ENCODE peak calls at places on chromosomes 1 and 21, in ten cellular contexts. V, G, A, B, I, D, E, S, J and L are unnamed samples.

GRCh38 chr1:3319874-3320245 is 134.6 kb upstream of the ARHGEF16 start:
- DNase-seq in V (no peak), G (peak), A (peak), B (no peak), I (peak), D (peak), E (peak), S (peak), J (no peak), L (peak)

GRCh38 chr21:45014747-45015468 is 59.5 kb upstream of the ADARB1 start:
- DNase-seq in V (no peak), G (no peak), A (no peak), B (peak), I (no peak), D (no peak), E (no peak), S (no peak), J (no peak), L (no peak)

GRCh38 chr1:1106510-1107221 is 9.2 kb downstream of the C1orf159 start:
- DNase-seq in V (no peak), G (no peak), A (no peak), B (peak), I (no peak), D (no peak), E (no peak), S (no peak), J (no peak), L (no peak)

GRCh38 chr1:85504417-85504816 is 39.5 kb upstream of the DDAH1 start:
- DNase-seq in V (no peak), G (no peak), A (no peak), B (no peak), I (no peak), D (no peak), E (no peak), S (no peak), J (no peak), L (no peak)

GRCh38 chr1:44820945-44821715 is 12.8 kb downstream of the BTBD19 start:
- DNase-seq in V (peak), G (no peak), A (no peak), B (peak), I (no peak), D (no peak), E (no peak), S (no peak), J (no peak), L (no peak)

GRCh38 chr1:18155881-18156385 is 48.3 kb downstream of the IGSF21 start:
- DNase-seq in V (no peak), G (no peak), A (no peak), B (peak), I (no peak), D (no peak), E (no peak), S (no peak), J (no peak), L (no peak)

GRCh38 chr1:20183876-20184275 is 2.0 kb upstream of the UBXN10 start:
- DNase-seq in V (no peak), G (no peak), A (no peak), B (no peak), I (no peak), D (no peak), E (no peak), S (no peak), J (no peak), L (no peak)

GRCh38 chr1:34906756-34907155 is 22.7 kb downstream of the DLGAP3 start:
- DNase-seq in V (no peak), G (no peak), A (no peak), B (no peak), I (no peak), D (no peak), E (no peak), S (no peak), J (no peak), L (no peak)

GRCh38 chr1:28172690-28173150 is 3.8 kb downstream of the PTAFR start:
- DNase-seq in V (no peak), G (no peak), A (peak), B (peak), I (no peak), D (peak), E (peak), S (no peak), J (no peak), L (no peak)

GRCh38 chr1:44784094-44785026 is 3.6 kb downstream of the BEST4 start:
- DNase-seq in V (peak), G (peak), A (no peak), B (no peak), I (no peak), D (peak), E (no peak), S (no peak), J (no peak), L (no peak)

GRCh38 chr1:54971317-54971791 is 9.1 kb upstream of the TMEM61 start:
- DNase-seq in V (no peak), G (peak), A (no peak), B (no peak), I (no peak), D (no peak), E (peak), S (peak), J (no peak), L (peak)

GRCh38 chr1:220123889-220124288 is 30.0 kb downstream of the IARS2 start:
- DNase-seq in V (no peak), G (no peak), A (no peak), B (no peak), I (no peak), D (peak), E (no peak), S (peak), J (no peak), L (no peak)

GRCh38 chr21:36202721-36203602 is 46.3 kb downstream of the DOP1B start:
- DNase-seq in V (no peak), G (no peak), A (no peak), B (no peak), I (no peak), D (no peak), E (no peak), S (no peak), J (no peak), L (no peak)

GRCh38 chr1:42739753-42740700 is at the start of gene CLDN19:
- DNase-seq in V (no peak), G (no peak), A (no peak), B (no peak), I (no peak), D (no peak), E (no peak), S (no peak), J (no peak), L (no peak)

GRCh38 chr1:170790175-170790574 is 126.2 kb downstream of the PRRX1 start:
- DNase-seq in V (no peak), G (no peak), A (no peak), B (no peak), I (no peak), D (no peak), E (no peak), S (no peak), J (no peak), L (no peak)

GRCh38 chr21:31917108-31917507 is 44.3 kb downstream of the HUNK start:
- DNase-seq in V (no peak), G (no peak), A (no peak), B (no peak), I (no peak), D (no peak), E (no peak), S (no peak), J (no peak), L (no peak)

GRCh38 chr1:44628962-44629756 is 45.1 kb downstream of the TMEM53 start:
- DNase-seq in V (no peak), G (peak), A (peak), B (no peak), I (peak), D (no peak), E (no peak), S (no peak), J (peak), L (peak)

GRCh38 chr21:44880762-44881585 is 7.5 kb upstream of the PTTG1IP start:
- DNase-seq in V (no peak), G (peak), A (peak), B (no peak), I (peak), D (peak), E (peak), S (no peak), J (no peak), L (peak)

GRCh38 chr1:177103005-177103404 is 61.5 kb downstream of the ASTN1 start:
- DNase-seq in V (no peak), G (no peak), A (no peak), B (no peak), I (no peak), D (no peak), E (no peak), S (no peak), J (no peak), L (no peak)

GRCh38 chr1:6614019-6614952 is 755 bp downstream of the PHF13 start:
- DNase-seq in V (peak), G (no peak), A (no peak), B (peak), I (no peak), D (peak), E (peak), S (no peak), J (no peak), L (no peak)

GRCh38 chr1:234750922-234751595 is 141.1 kb upstream of the IRF2BP2 start:
- DNase-seq in V (no peak), G (peak), A (no peak), B (no peak), I (no peak), D (no peak), E (peak), S (no peak), J (no peak), L (no peak)

GRCh38 chr1:65063025-65063424 is 85.0 kb upstream of the AK4 start:
- DNase-seq in V (no peak), G (no peak), A (no peak), B (no peak), I (no peak), D (peak), E (no peak), S (no peak), J (no peak), L (no peak)

GRCh38 chr1:82704966-82705365 is 904.2 kb downstream of the ADGRL2 start:
- DNase-seq in V (no peak), G (no peak), A (peak), B (no peak), I (no peak), D (no peak), E (no peak), S (no peak), J (no peak), L (no peak)

GRCh38 chr1:70405780-70406416 is 5.2 kb upstream of the CTH start:
- DNase-seq in V (no peak), G (no peak), A (peak), B (no peak), I (no peak), D (no peak), E (no peak), S (no peak), J (no peak), L (no peak)

GRCh38 chr1:211420389-211420788 is 71.6 kb downstream of the RD3 start:
- DNase-seq in V (no peak), G (peak), A (peak), B (no peak), I (peak), D (no peak), E (no peak), S (no peak), J (no peak), L (peak)

GRCh38 chr1:28066393-28067154 is 21.8 kb downstream of the EYA3 start:
- DNase-seq in V (no peak), G (no peak), A (no peak), B (no peak), I (no peak), D (no peak), E (peak), S (no peak), J (no peak), L (no peak)

GRCh38 chr1:74340656-74341055 is 105.5 kb downstream of the TNNI3K start:
- DNase-seq in V (no peak), G (no peak), A (no peak), B (no peak), I (no peak), D (no peak), E (no peak), S (no peak), J (no peak), L (no peak)

GRCh38 chr1:172999349-172999748 is 51.4 kb downstream of the TNFSF18 start:
- DNase-seq in V (no peak), G (no peak), A (no peak), B (no peak), I (no peak), D (no peak), E (no peak), S (no peak), J (no peak), L (no peak)

GRCh38 chr1:93623875-93624274 is 57.8 kb downstream of the BCAR3 start:
- DNase-seq in V (no peak), G (peak), A (peak), B (no peak), I (peak), D (no peak), E (peak), S (no peak), J (no peak), L (peak)

DNA sequence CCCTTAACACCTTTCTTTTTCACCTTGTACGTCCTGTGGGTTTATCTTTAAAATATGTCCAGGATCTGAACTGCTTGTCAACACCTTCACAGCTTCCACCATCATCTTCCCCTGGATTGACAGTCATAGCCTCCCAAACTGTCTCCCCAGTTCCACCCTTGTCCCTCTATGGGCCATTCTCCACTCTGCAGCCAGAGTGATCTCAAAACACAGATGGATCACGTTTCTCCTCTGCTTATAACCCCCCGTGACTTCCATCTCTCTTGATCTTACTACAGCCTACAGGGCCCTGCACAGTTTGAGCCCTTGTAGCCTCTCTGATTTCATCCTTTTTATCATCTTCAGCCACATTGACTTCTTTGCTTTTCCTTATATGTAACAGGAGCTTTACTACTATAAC is 4.3 kb downstream of the INSRR start:
- DNase-seq in V (no peak), G (no peak), A (no peak), B (no peak), I (no peak), D (no peak), E (no peak), S (no peak), J (no peak), L (no peak)
- TF ChIP-seq CTCF in V (no peak), G (no peak), A (no peak), B (no peak), I (peak), D (no peak), E (no peak), S (no peak), J (peak), L (no peak)

DNA sequence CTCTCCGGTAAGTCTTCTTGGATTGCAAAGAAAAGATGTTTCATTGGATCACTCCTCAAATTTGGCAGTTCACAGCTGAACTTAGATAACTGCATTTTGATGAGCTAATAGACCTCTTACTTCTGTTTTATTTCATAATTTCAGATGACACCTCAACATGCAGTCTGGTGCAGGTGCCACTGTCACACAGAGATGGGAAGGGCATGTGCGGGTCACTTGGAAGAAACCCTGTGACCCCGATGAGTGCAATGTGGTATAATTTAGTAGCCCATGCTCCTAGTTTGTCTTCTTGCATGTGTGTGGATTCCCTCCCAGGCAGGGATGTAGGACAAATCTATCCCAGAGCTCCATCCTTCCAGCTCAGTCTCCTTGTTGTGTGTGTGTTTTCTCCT is 481 bp upstream of the SLAMF1 start:
- DNase-seq in V (no peak), G (no peak), A (no peak), B (no peak), I (no peak), D (no peak), E (no peak), S (no peak), J (no peak), L (no peak)
- H3K4me3 ChIP-seq in V (no peak), G (no peak), A (no peak), B (peak), I (no peak), D (peak), E (no peak), S (no peak), J (no peak), L (no peak)

GRCh38 chr1:8780405-8780804 is 37.0 kb downstream of the RERE start:
- DNase-seq in V (no peak), G (no peak), A (no peak), B (no peak), I (no peak), D (peak), E (peak), S (no peak), J (no peak), L (no peak)

GRCh38 chr1:8777867-8778266 is 39.6 kb downstream of the RERE start:
- DNase-seq in V (no peak), G (no peak), A (no peak), B (no peak), I (no peak), D (no peak), E (no peak), S (no peak), J (no peak), L (no peak)

GRCh38 chr1:8782955-8783354 is 34.5 kb downstream of the RERE start:
- DNase-seq in V (no peak), G (no peak), A (no peak), B (no peak), I (no peak), D (no peak), E (no peak), S (no peak), J (no peak), L (no peak)

GRCh38 chr1:8787218-8787617 is 30.2 kb downstream of the RERE start:
- DNase-seq in V (no peak), G (no peak), A (no peak), B (no peak), I (no peak), D (no peak), E (no peak), S (no peak), J (no peak), L (no peak)

DNA sequence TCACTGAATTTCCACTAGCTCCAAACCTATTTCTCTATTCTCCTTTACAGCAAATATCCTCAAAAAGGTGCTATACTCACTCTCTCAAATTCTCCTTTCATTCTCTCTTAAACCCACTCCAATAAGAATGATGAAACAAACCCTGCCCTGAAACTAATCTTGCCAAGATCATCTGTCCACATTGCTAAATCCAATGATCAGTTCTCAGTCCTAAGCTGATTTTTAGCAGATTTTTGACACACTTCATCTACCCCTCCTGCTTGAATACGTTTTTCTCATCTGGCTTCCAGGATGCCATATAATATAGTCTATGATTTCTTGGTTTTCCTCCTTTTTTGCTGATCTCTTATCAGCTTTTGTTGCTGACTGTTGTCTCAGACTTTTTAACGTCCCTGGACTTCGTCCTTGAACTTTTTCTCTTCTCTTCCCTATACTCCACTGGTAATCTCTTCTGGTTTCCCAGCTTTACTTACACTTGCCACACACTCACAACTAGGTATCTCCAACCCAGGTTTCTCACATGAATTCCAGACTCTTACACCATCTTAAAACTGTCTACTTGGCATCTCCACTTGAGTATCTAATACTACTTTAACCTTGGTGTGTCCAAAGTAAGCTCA is 35.3 kb downstream of the RERE start:
- DNase-seq in V (no peak), G (no peak), A (no peak), B (no peak), I (no peak), D (no peak), E (no peak), S (no peak), J (no peak), L (no peak)
- TF ChIP-seq CTCF in V (no peak), G (no peak), A (no peak), B (no peak), I (no peak), D (no peak), E (no peak), S (no peak), J (no peak), L (no peak)

GRCh38 chr1:47224676-47225399 is 7.2 kb downstream of the TAL1 start:
- DNase-seq in V (no peak), G (no peak), A (no peak), B (no peak), I (no peak), D (no peak), E (no peak), S (no peak), J (no peak), L (no peak)
- H3K4me3 ChIP-seq in V (no peak), G (no peak), A (no peak), B (peak), I (no peak), D (no peak), E (no peak), S (peak), J (no peak), L (no peak)

DNA sequence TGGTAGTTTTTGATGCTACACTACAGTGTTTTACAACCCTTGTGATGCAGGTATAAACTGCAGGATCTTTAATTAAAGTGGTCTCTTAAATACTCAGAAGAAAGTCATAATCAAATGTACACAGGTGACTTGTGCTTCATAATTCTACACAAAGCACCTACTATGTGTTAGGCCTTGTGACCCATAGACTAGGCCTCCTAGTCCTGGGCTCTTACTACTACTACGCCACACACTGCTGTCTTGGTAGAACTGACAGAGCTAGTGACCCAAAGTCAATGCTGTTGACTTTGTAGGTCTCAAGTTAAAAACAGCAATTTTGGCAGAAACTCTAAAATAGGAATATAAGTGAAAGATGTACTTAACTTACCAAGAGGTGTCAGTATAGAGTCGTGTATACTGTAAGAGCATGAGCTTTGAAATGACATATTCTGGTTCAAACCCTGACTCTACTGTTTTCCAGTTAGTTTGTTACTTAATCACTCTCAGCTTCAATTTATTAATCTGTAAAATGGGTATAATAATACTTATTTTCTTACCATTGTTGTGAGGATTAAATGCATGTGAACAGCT is 48.6 kb upstream of the LMO4 start:
- DNase-seq in V (no peak), G (no peak), A (peak), B (no peak), I (no peak), D (peak), E (no peak), S (no peak), J (no peak), L (no peak)
- TF ChIP-seq CTCF in V (no peak), G (peak), A (peak), B (no peak), I (peak), D (peak), E (no peak), S (peak), J (peak), L (no peak)

GRCh38 chr1:8398086-8398485 is 80.2 kb downstream of the SLC45A1 start:
- DNase-seq in V (no peak), G (no peak), A (no peak), B (no peak), I (no peak), D (no peak), E (peak), S (no peak), J (no peak), L (no peak)
- H3K4me3 ChIP-seq in V (no peak), G (no peak), A (no peak), B (no peak), I (no peak), D (peak), E (no peak), S (no peak), J (no peak), L (no peak)

GRCh38 chr1:114620419-114620818 is 39.0 kb upstream of the BCAS2 start:
- DNase-seq in V (no peak), G (no peak), A (no peak), B (no peak), I (no peak), D (no peak), E (no peak), S (no peak), J (no peak), L (no peak)
- TF ChIP-seq CTCF in V (no peak), G (no peak), A (no peak), B (no peak), I (no peak), D (peak), E (no peak), S (no peak), J (no peak), L (no peak)

GRCh38 chr21:42685036-42685435 is 31.6 kb downstream of the PDE9A start:
- DNase-seq in V (no peak), G (no peak), A (no peak), B (no peak), I (no peak), D (no peak), E (no peak), S (no peak), J (no peak), L (no peak)

GRCh38 chr21:42682661-42683060 is 29.2 kb downstream of the PDE9A start:
- DNase-seq in V (no peak), G (no peak), A (no peak), B (no peak), I (no peak), D (no peak), E (no peak), S (no peak), J (no peak), L (no peak)

GRCh38 chr21:42683371-42684108 is 30.1 kb downstream of the PDE9A start:
- DNase-seq in V (no peak), G (no peak), A (no peak), B (no peak), I (no peak), D (no peak), E (no peak), S (no peak), J (no peak), L (no peak)

GRCh38 chr21:42685954-42686500 is 32.6 kb downstream of the PDE9A start:
- DNase-seq in V (no peak), G (no peak), A (no peak), B (no peak), I (no peak), D (no peak), E (no peak), S (no peak), J (no peak), L (no peak)

GRCh38 chr21:42684109-42684916 is 30.9 kb downstream of the PDE9A start:
- DNase-seq in V (no peak), G (no peak), A (no peak), B (no peak), I (no peak), D (peak), E (no peak), S (no peak), J (no peak), L (no peak)
- H3K4me3 ChIP-seq in V (no peak), G (no peak), A (no peak), B (no peak), I (no peak), D (no peak), E (no peak), S (no peak), J (no peak), L (no peak)